ENCODE peak calls at places on chromosome 10, in six cellular contexts. X is activated CD4-positive, alpha-beta T cell treated with anti-CD3 and anti-CD28 coated beads for 24 hours; D is activated T-helper 2 cell treated with anti-CD3 and anti-CD28 coated beads, Interferon-gamma antibody, Interleukin-2, Interleukin-4, amounts not matched to agents 10 μg/mL and 5 μg/mL and 100 μg/mL, durations not matched to agents 14 hours and 24 hours and 36 hours; G is left lobe of liver; M is AG09319; H is cardiac septum. A is an unnamed sample.

GRCh38 chr10:46514899-46515298 is 41.6 kb downstream of the GPRIN2 start:
- DNase-seq in X (no peak), D (no peak), G (peak; percentile 46), M (no peak), H (peak; percentile 68), A (no peak)

GRCh38 chr10:43256531-43257209 is 10.2 kb downstream of the RASGEF1A start:
- DNase-seq in X (no peak), D (no peak), G (no peak), M (no peak), H (no peak), A (no peak)

GRCh38 chr10:103517234-103518085 is 24.0 kb downstream of the NEURL1 start:
- DNase-seq in X (no peak), D (no peak), G (no peak), M (no peak), H (peak; percentile 55), A (no peak)

GRCh38 chr10:35161906-35162305 is 35.3 kb downstream of the CREM start:
- DNase-seq in X (no peak), D (no peak), G (no peak), M (no peak), H (no peak), A (no peak)

GRCh38 chr10:44576715-44577191 is 191.9 kb upstream of the CXCL12 start:
- DNase-seq in X (no peak), D (no peak), G (no peak), M (peak; percentile 83), H (no peak), A (peak; percentile 31)

GRCh38 chr10:44968101-44968886 is 8.7 kb downstream of the RASSF4 start:
- DNase-seq in X (no peak), D (no peak), G (peak; percentile 64), M (no peak), H (no peak), A (no peak)

GRCh38 chr10:58360412-58361004 is 24.7 kb upstream of the TFAM start:
- DNase-seq in X (no peak), D (no peak), G (no peak), M (no peak), H (no peak), A (no peak)

GRCh38 chr10:17316488-17317170 is 88.6 kb downstream of the VIM start:
- DNase-seq in X (no peak), D (no peak), G (no peak), M (no peak), H (no peak), A (no peak)

GRCh38 chr10:52597189-52597863 is 175.3 kb downstream of the MBL2 start:
- DNase-seq in X (no peak), D (no peak), G (no peak), M (no peak), H (no peak), A (no peak)

GRCh38 chr10:934746-935406 is 3.4 kb upstream of the LARP4B start:
- DNase-seq in X (no peak), D (no peak), G (no peak), M (no peak), H (no peak), A (no peak)

GRCh38 chr10:130618636-130619035 is 482.4 kb downstream of the GLRX3 start:
- DNase-seq in X (no peak), D (no peak), G (no peak), M (no peak), H (no peak), A (no peak)

GRCh38 chr10:76576276-76576962 is 1061.2 kb downstream of the KCNMA1 start:
- DNase-seq in X (no peak), D (no peak), G (no peak), M (no peak), H (no peak), A (peak; percentile 79)

GRCh38 chr10:65123120-65123519 is 1601.9 kb downstream of the REEP3 start:
- DNase-seq in X (no peak), D (no peak), G (no peak), M (no peak), H (no peak), A (no peak)

GRCh38 chr10:70561558-70561957 is 41.0 kb downstream of the PRF1 start:
- DNase-seq in X (no peak), D (no peak), G (no peak), M (no peak), H (no peak), A (no peak)

GRCh38 chr10:59905735-59906416 is 480 bp downstream of the CCDC6 start:
- DNase-seq in X (no peak), D (no peak), G (peak; percentile 47), M (no peak), H (no peak), A (no peak)

GRCh38 chr10:24208661-24209420 is at the start of gene KIAA1217:
- DNase-seq in X (no peak), D (no peak), G (peak; percentile 49), M (no peak), H (no peak), A (no peak)

GRCh38 chr10:34292675-34293074 is 522.4 kb downstream of the PARD3 start:
- DNase-seq in X (no peak), D (no peak), G (no peak), M (no peak), H (no peak), A (no peak)

GRCh38 chr10:119517235-119518141 is 25.0 kb downstream of the RGS10 start:
- DNase-seq in X (peak; percentile 49), D (peak; percentile 51), G (no peak), M (no peak), H (no peak), A (no peak)

GRCh38 chr10:44636625-44637024 is 251.7 kb upstream of the CXCL12 start:
- DNase-seq in X (no peak), D (no peak), G (no peak), M (no peak), H (no peak), A (no peak)

GRCh38 chr10:129703287-129704137 is 236.5 kb downstream of the MGMT start:
- DNase-seq in X (no peak), D (no peak), G (no peak), M (no peak), H (no peak), A (no peak)

GRCh38 chr10:26555719-26556368 is 117.7 kb downstream of the APBB1IP start:
- DNase-seq in X (no peak), D (no peak), G (peak; percentile 83), M (peak; percentile 86), H (no peak), A (peak; percentile 34)

GRCh38 chr10:73810735-73811465 is 498 bp downstream of the NDST2 start:
- DNase-seq in X (peak; percentile 37), D (peak; percentile 63), G (peak; percentile 64), M (no peak), H (no peak), A (no peak)

GRCh38 chr10:60446855-60447254 is 57.2 kb upstream of the ANK3 start:
- DNase-seq in X (no peak), D (no peak), G (no peak), M (no peak), H (no peak), A (no peak)

GRCh38 chr10:110456046-110456445 is 41.7 kb upstream of the DUSP5 start:
- DNase-seq in X (no peak), D (no peak), G (peak; percentile 47), M (no peak), H (no peak), A (no peak)

A was measured in GM04503.